ENCODE peak calls at places on chromosomes 3 and 15, in six cellular contexts. T is H9, J is IMR-90, V is neuronal stem cell, P is H1, Z is mesenchymal stem cell. L is an unnamed sample.

GRCh38 chr3:102035118-102035517 is 185.8 kb downstream of the NFKBIZ start:
- DNase-seq in T (no peak), J (no peak), V (no peak), P (no peak), Z (no peak), L (no peak)

GRCh38 chr15:61519296-61519695 is 290.2 kb upstream of the RORA start:
- DNase-seq in T (no peak), J (no peak), V (no peak), P (no peak), Z (no peak), L (no peak)

GRCh38 chr3:71930056-71930991 is 145.4 kb upstream of the PROK2 start:
- DNase-seq in T (peak), J (peak), V (peak), P (peak), Z (peak), L (peak)

GRCh38 chr15:69121198-69121828 is 39.1 kb upstream of the GLCE start:
- DNase-seq in T (no peak), J (no peak), V (no peak), P (no peak), Z (no peak), L (no peak)

GRCh38 chr3:125054436-125055164 is 1.2 kb downstream of the HEG1 start:
- DNase-seq in T (no peak), J (peak), V (no peak), P (no peak), Z (peak), L (peak)

GRCh38 chr15:38707802-38708671 is 143.4 kb upstream of the RASGRP1 start:
- DNase-seq in T (peak), J (peak), V (peak), P (peak), Z (peak), L (peak)

GRCh38 chr3:61790411-61790810 is 229.0 kb downstream of the PTPRG start:
- DNase-seq in T (no peak), J (no peak), V (no peak), P (no peak), Z (no peak), L (no peak)

GRCh38 chr3:114178770-114179368 is at the start of gene DRD3:
- DNase-seq in T (peak), J (peak), V (peak), P (peak), Z (peak), L (peak)

GRCh38 chr15:84949043-84949442 is 32.6 kb upstream of the PDE8A start:
- DNase-seq in T (no peak), J (peak), V (no peak), P (no peak), Z (no peak), L (no peak)

GRCh38 chr3:159828542-159828943 is 160.1 kb upstream of the IL12A start:
- DNase-seq in T (no peak), J (peak), V (no peak), P (no peak), Z (peak), L (peak)

GRCh38 chr3:82163907-82164520 is 402.6 kb upstream of the GBE1 start:
- DNase-seq in T (no peak), J (peak), V (no peak), P (no peak), Z (peak), L (peak)

GRCh38 chr3:126113733-126114132 is 29.8 kb upstream of the SLC41A3 start:
- DNase-seq in T (peak), J (no peak), V (no peak), P (no peak), Z (no peak), L (no peak)

GRCh38 chr3:63473641-63474166 is 178.8 kb upstream of the SNTN start:
- DNase-seq in T (no peak), J (no peak), V (no peak), P (no peak), Z (no peak), L (no peak)

GRCh38 chr3:73509066-73509465 is 115.7 kb downstream of the PDZRN3 start:
- DNase-seq in T (no peak), J (no peak), V (no peak), P (no peak), Z (no peak), L (no peak)

GRCh38 chr3:73510298-73510697 is 114.4 kb downstream of the PDZRN3 start:
- DNase-seq in T (no peak), J (no peak), V (no peak), P (no peak), Z (no peak), L (no peak)

GRCh38 chr3:73510784-73511183 is 114.0 kb downstream of the PDZRN3 start:
- DNase-seq in T (no peak), J (no peak), V (no peak), P (no peak), Z (no peak), L (no peak)

GRCh38 chr3:73508330-73508954 is 116.3 kb downstream of the PDZRN3 start:
- DNase-seq in T (peak), J (peak), V (peak), P (no peak), Z (peak), L (peak)

GRCh38 chr3:73509812-73510211 is 114.9 kb downstream of the PDZRN3 start:
- DNase-seq in T (no peak), J (peak), V (no peak), P (no peak), Z (peak), L (no peak)
- H3K18ac ChIP-seq in T (no peak), J (peak), V (no peak), P (no peak), Z (no peak), L (no peak)

DNA sequence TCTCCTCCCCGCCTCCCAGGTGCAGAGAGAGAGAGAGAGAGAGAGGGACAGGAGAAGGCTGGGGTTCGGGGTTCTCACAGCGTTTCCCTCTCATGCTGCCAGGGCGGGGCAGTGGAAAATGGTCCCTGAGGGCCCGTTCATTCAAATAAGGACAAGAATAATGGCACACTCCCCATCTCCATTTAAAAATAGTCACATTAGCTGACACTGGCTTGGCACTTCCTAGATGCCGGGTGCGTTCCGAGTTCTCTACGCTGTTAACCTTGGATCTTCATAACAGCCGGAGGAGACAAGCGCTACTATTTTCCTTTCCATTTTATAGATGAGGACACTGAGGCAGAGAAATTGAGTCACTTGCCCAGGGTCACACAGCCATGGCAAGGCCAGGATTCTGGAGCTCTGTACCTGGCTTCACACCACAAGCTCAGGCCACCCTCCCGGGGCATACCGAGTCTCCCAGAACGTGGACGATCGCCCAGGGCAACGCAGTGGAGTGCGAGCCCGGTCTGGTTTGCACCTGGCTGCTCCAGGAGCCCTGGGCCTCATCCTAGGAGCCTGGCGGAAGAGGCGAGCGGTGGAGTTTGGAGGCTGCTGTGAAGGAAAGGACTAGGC is 608 bp upstream of the SLC6A6 start:
- DNase-seq in T (no peak), J (no peak), V (no peak), P (no peak), Z (no peak), L (no peak)
- H2BK5ac ChIP-seq in T (no peak), J (no peak), V (no peak), P (peak), Z (peak), L (peak)

GRCh38 chr15:23039151-23039916 is at the start of gene TUBGCP5:
- DNase-seq in T (peak), J (peak), V (peak), P (peak), Z (peak), L (peak)

GRCh38 chr15:23033979-23034378 is 5.4 kb downstream of the TUBGCP5 start:
- DNase-seq in T (no peak), J (no peak), V (no peak), P (no peak), Z (no peak), L (no peak)

GRCh38 chr15:23039917-23040281 is 530 bp upstream of the TUBGCP5 start:
- DNase-seq in T (no peak), J (no peak), V (no peak), P (no peak), Z (no peak), L (no peak)

GRCh38 chr15:23035964-23036566 is 3.3 kb downstream of the TUBGCP5 start:
- DNase-seq in T (peak), J (peak), V (peak), P (peak), Z (peak), L (peak)

GRCh38 chr15:23038741-23039150 is 623 bp downstream of the TUBGCP5 start:
- DNase-seq in T (no peak), J (peak), V (no peak), P (no peak), Z (peak), L (peak)
- H3K18ac ChIP-seq in T (no peak), J (peak), V (peak), P (no peak), Z (peak), L (peak)

GRCh38 chr15:34010921-34011320 is 28.1 kb downstream of the AVEN start:
- DNase-seq in T (no peak), J (no peak), V (no peak), P (no peak), Z (no peak), L (no peak)

GRCh38 chr15:34009656-34010055 is 29.3 kb downstream of the AVEN start:
- DNase-seq in T (no peak), J (no peak), V (no peak), P (no peak), Z (no peak), L (no peak)

GRCh38 chr15:34012461-34013028 is 26.5 kb downstream of the AVEN start:
- DNase-seq in T (no peak), J (no peak), V (no peak), P (no peak), Z (no peak), L (no peak)

GRCh38 chr15:34013746-34014145 is 25.3 kb downstream of the AVEN start:
- DNase-seq in T (no peak), J (no peak), V (no peak), P (no peak), Z (no peak), L (no peak)

DNA sequence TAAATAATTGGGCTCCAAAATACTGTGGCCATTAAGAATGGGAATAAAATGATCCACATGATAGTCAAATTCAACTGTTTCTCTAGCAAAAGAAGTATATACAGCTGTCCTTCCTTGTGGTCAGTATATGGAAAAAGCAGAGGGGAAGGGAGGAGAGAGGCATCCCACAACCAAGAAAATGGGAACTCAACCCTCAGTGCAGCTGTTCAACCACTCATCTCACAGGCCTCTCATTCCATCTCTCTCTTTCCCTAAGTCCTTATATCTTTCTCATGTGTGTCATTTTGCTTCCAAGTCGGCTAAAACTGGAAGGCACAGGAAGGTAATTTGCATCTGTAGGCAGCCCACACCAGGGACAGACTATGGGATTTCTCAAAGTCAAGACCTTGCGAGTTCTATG is 27.5 kb downstream of the AVEN start:
- DNase-seq in T (no peak), J (no peak), V (no peak), P (no peak), Z (no peak), L (no peak)
- H2BK5ac ChIP-seq in T (no peak), J (no peak), V (no peak), P (no peak), Z (no peak), L (no peak)

DNA sequence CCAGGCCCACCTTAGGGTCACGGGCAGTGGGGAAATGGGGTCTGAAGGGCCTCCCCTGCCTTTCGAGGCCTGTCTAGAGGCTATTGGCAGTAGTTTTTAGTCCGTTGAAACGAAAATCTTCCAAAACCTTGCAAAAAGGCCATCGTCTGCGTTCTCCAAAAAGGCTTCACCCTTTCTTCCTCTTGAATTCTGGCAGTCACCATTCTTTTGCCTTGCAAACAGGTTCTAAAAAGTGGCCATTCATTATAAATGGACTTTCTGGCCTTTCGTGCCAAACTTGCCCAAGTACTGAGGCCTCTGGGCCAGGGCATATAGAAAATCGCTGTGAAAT is 367 bp upstream of the TARS3 start:
- DNase-seq in T (no peak), J (no peak), V (no peak), P (no peak), Z (no peak), L (no peak)
- H3K18ac ChIP-seq in T (no peak), J (no peak), V (no peak), P (no peak), Z (no peak), L (no peak)

DNA sequence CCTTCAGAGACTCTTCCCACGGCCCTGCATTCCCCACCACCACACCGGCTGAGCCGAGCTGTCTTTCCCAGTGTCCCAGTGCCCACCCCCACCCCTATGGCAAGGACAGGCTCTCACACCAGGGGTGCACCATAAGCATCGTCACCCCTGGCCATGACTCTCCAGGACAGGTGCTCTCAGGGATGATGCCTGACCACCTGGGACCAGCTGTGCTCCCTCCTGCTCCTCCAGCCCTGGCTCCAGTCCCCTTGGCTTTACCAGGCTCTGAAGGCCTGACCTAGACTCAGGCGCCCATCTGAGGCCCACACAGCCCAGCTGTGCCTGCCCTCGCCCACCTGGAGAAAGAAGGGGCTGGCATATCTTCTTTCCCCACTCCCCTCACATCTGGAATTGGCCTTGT is 17.6 kb upstream of the SEMA3F start:
- DNase-seq in T (no peak), J (no peak), V (no peak), P (no peak), Z (no peak), L (no peak)
- H2BK5ac ChIP-seq in T (no peak), J (no peak), V (peak), P (peak), Z (no peak), L (no peak)

DNA sequence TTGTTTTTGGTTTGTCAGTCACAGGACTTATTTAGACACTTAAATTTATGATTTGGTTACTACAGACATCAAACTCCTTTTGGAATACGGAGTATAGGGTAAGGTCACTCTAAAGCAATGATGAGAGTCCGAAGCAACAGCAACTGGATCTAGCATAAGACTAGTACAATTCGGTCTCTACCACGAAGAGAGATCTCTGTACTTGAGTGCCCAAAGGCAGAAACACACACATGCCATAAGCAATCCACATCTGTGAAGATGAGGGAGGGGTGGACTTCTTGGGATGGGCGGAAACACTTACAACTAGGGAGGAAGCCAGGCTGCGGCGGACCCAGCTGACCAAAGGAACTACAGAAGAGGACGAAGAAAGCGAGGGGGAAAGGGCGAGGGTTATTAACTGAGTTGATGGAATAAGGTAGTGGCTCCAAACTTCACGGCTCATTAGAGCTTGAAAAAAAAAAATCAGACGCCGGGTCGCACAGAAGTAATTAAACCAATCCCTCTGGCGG is 595 bp downstream of the DPH6 start:
- DNase-seq in T (peak), J (peak), V (no peak), P (no peak), Z (no peak), L (peak)
- H3K18ac ChIP-seq in T (peak), J (peak), V (peak), P (peak), Z (peak), L (no peak)

DNA sequence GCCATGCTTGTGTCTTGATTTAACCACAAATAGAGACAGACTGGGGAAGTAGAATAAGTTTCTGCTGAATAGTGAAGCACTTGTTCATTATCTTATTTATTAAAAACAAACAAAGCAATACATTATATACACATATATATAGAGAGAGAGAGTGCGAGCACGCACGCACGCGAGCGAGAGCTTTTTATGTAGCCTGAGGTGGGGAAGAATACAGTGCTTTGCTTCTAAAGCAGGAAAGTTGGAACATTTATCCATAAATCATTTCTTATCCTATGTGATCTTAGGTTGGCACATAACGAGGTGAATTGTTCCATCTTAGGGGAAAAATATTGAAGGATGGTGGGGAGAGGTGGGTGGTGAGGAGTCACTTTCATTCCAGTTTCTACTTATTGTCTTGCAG is 109.9 kb downstream of the ATG7 start:
- DNase-seq in T (no peak), J (no peak), V (no peak), P (no peak), Z (no peak), L (no peak)
- H2BK5ac ChIP-seq in T (no peak), J (no peak), V (no peak), P (no peak), Z (no peak), L (no peak)

GRCh38 chr3:58236527-58237237 is 910 bp upstream of the ABHD6 start:
- DNase-seq in T (no peak), J (no peak), V (no peak), P (peak), Z (no peak), L (no peak)
- H3K18ac ChIP-seq in T (no peak), J (peak), V (peak), P (peak), Z (peak), L (peak)

GRCh38 chr3:140493271-140493670 is 184.6 kb upstream of the TRIM42 start:
- DNase-seq in T (no peak), J (no peak), V (no peak), P (no peak), Z (no peak), L (peak)
- H2BK5ac ChIP-seq in T (no peak), J (no peak), V (no peak), P (no peak), Z (no peak), L (no peak)